ENCODE peak calls at places on chromosomes 3 and 15, in seven cellular contexts. One of them, this sample, is unnamed.

GRCh38 chr3:184142199-184142598 is 7.0 kb downstream of the EIF2B5 start:
- DNase-seq in RPMI8226: no peak
- DNase-seq in activated naive CD4-positive, alpha-beta T cell: no peak
- DNase-seq in activated naive CD8-positive, alpha-beta T cell treated with anti-CD3 and anti-CD28 coated beads for 36 hours: no peak
- DNase-seq in SW480: no peak
- DNase-seq in cardiac fibroblast: no peak
- DNase-seq in tibial artery: no peak
- DNase-seq in this sample: no peak

GRCh38 chr15:46441294-46442062 is 806.6 kb downstream of the SQOR start:
- DNase-seq in RPMI8226: no peak
- DNase-seq in activated naive CD4-positive, alpha-beta T cell: no peak
- DNase-seq in activated naive CD8-positive, alpha-beta T cell treated with anti-CD3 and anti-CD28 coated beads for 36 hours: no peak
- DNase-seq in SW480: no peak
- DNase-seq in cardiac fibroblast: no peak
- DNase-seq in tibial artery: no peak
- DNase-seq in this sample: no peak

GRCh38 chr15:67821784-67822451 is 3.4 kb upstream of the SKOR1 start:
- DNase-seq in RPMI8226: no peak
- DNase-seq in activated naive CD4-positive, alpha-beta T cell: no peak
- DNase-seq in activated naive CD8-positive, alpha-beta T cell treated with anti-CD3 and anti-CD28 coated beads for 36 hours: no peak
- DNase-seq in SW480: no peak
- DNase-seq in cardiac fibroblast: no peak
- DNase-seq in tibial artery: no peak
- DNase-seq in this sample: no peak

GRCh38 chr3:70982700-70983140 is 600.8 kb downstream of the FOXP1 start:
- DNase-seq in RPMI8226: peak
- DNase-seq in activated naive CD4-positive, alpha-beta T cell: no peak
- DNase-seq in activated naive CD8-positive, alpha-beta T cell treated with anti-CD3 and anti-CD28 coated beads for 36 hours: peak
- DNase-seq in SW480: peak
- DNase-seq in cardiac fibroblast: peak
- DNase-seq in tibial artery: peak
- DNase-seq in this sample: no peak

GRCh38 chr3:148882288-148882687 is 17.2 kb downstream of the CPA3 start:
- DNase-seq in RPMI8226: no peak
- DNase-seq in activated naive CD4-positive, alpha-beta T cell: no peak
- DNase-seq in activated naive CD8-positive, alpha-beta T cell treated with anti-CD3 and anti-CD28 coated beads for 36 hours: no peak
- DNase-seq in SW480: no peak
- DNase-seq in cardiac fibroblast: peak
- DNase-seq in tibial artery: no peak
- DNase-seq in this sample: no peak

GRCh38 chr15:79930509-79930908 is 33.7 kb upstream of the MTHFS start:
- DNase-seq in RPMI8226: no peak
- DNase-seq in activated naive CD4-positive, alpha-beta T cell: no peak
- DNase-seq in activated naive CD8-positive, alpha-beta T cell treated with anti-CD3 and anti-CD28 coated beads for 36 hours: no peak
- DNase-seq in SW480: no peak
- DNase-seq in cardiac fibroblast: no peak
- DNase-seq in tibial artery: no peak
- DNase-seq in this sample: no peak

GRCh38 chr15:44295909-44296420 is 7.4 kb downstream of the GOLM2 start:
- DNase-seq in RPMI8226: no peak
- DNase-seq in activated naive CD4-positive, alpha-beta T cell: no peak
- DNase-seq in activated naive CD8-positive, alpha-beta T cell treated with anti-CD3 and anti-CD28 coated beads for 36 hours: no peak
- DNase-seq in SW480: no peak
- DNase-seq in cardiac fibroblast: peak
- DNase-seq in tibial artery: no peak
- DNase-seq in this sample: no peak

GRCh38 chr3:12309716-12310115 is 20.8 kb downstream of the PPARG start:
- DNase-seq in RPMI8226: no peak
- DNase-seq in activated naive CD4-positive, alpha-beta T cell: no peak
- DNase-seq in activated naive CD8-positive, alpha-beta T cell treated with anti-CD3 and anti-CD28 coated beads for 36 hours: no peak
- DNase-seq in SW480: no peak
- DNase-seq in cardiac fibroblast: no peak
- DNase-seq in tibial artery: no peak
- DNase-seq in this sample: no peak

GRCh38 chr3:38165722-38166387 is 518 bp downstream of the OXSR1 start:
- DNase-seq in RPMI8226: peak
- DNase-seq in activated naive CD4-positive, alpha-beta T cell: peak
- DNase-seq in activated naive CD8-positive, alpha-beta T cell treated with anti-CD3 and anti-CD28 coated beads for 36 hours: no peak
- DNase-seq in SW480: peak
- DNase-seq in cardiac fibroblast: no peak
- DNase-seq in tibial artery: peak
- DNase-seq in this sample: no peak

GRCh38 chr3:52534281-52535183 is 875 bp upstream of the NT5DC2 start:
- DNase-seq in RPMI8226: no peak
- DNase-seq in activated naive CD4-positive, alpha-beta T cell: no peak
- DNase-seq in activated naive CD8-positive, alpha-beta T cell treated with anti-CD3 and anti-CD28 coated beads for 36 hours: no peak
- DNase-seq in SW480: no peak
- DNase-seq in cardiac fibroblast: peak
- DNase-seq in tibial artery: no peak
- DNase-seq in this sample: no peak

GRCh38 chr15:41487802-41488201 is 5.9 kb upstream of the ITPKA start:
- DNase-seq in RPMI8226: no peak
- DNase-seq in activated naive CD4-positive, alpha-beta T cell: no peak
- DNase-seq in activated naive CD8-positive, alpha-beta T cell treated with anti-CD3 and anti-CD28 coated beads for 36 hours: no peak
- DNase-seq in SW480: peak
- DNase-seq in cardiac fibroblast: no peak
- DNase-seq in tibial artery: no peak
- DNase-seq in this sample: no peak

GRCh38 chr3:134055661-134056060 is 25.9 kb upstream of the SLCO2A1 start:
- DNase-seq in RPMI8226: no peak
- DNase-seq in activated naive CD4-positive, alpha-beta T cell: no peak
- DNase-seq in activated naive CD8-positive, alpha-beta T cell treated with anti-CD3 and anti-CD28 coated beads for 36 hours: no peak
- DNase-seq in SW480: no peak
- DNase-seq in cardiac fibroblast: no peak
- DNase-seq in tibial artery: no peak
- DNase-seq in this sample: no peak

GRCh38 chr3:11900844-11901243 is 54.2 kb upstream of the TAMM41 start:
- DNase-seq in RPMI8226: no peak
- DNase-seq in activated naive CD4-positive, alpha-beta T cell: no peak
- DNase-seq in activated naive CD8-positive, alpha-beta T cell treated with anti-CD3 and anti-CD28 coated beads for 36 hours: no peak
- DNase-seq in SW480: no peak
- DNase-seq in cardiac fibroblast: no peak
- DNase-seq in tibial artery: no peak
- DNase-seq in this sample: no peak

GRCh38 chr3:63679181-63679580 is 26.7 kb downstream of the SNTN start:
- DNase-seq in RPMI8226: no peak
- DNase-seq in activated naive CD4-positive, alpha-beta T cell: no peak
- DNase-seq in activated naive CD8-positive, alpha-beta T cell treated with anti-CD3 and anti-CD28 coated beads for 36 hours: no peak
- DNase-seq in SW480: no peak
- DNase-seq in cardiac fibroblast: no peak
- DNase-seq in tibial artery: no peak
- DNase-seq in this sample: no peak

GRCh38 chr3:135895106-135895733 is 70.3 kb upstream of the PPP2R3A start:
- DNase-seq in RPMI8226: peak
- DNase-seq in activated naive CD4-positive, alpha-beta T cell: no peak
- DNase-seq in activated naive CD8-positive, alpha-beta T cell treated with anti-CD3 and anti-CD28 coated beads for 36 hours: peak
- DNase-seq in SW480: peak
- DNase-seq in cardiac fibroblast: peak
- DNase-seq in tibial artery: peak
- DNase-seq in this sample: peak

GRCh38 chr3:169344465-169344864 is 319.0 kb downstream of the MECOM start:
- DNase-seq in RPMI8226: peak
- DNase-seq in activated naive CD4-positive, alpha-beta T cell: no peak
- DNase-seq in activated naive CD8-positive, alpha-beta T cell treated with anti-CD3 and anti-CD28 coated beads for 36 hours: no peak
- DNase-seq in SW480: no peak
- DNase-seq in cardiac fibroblast: peak
- DNase-seq in tibial artery: no peak
- DNase-seq in this sample: no peak

GRCh38 chr3:84904819-84905555 is 53.8 kb upstream of the CADM2 start:
- DNase-seq in RPMI8226: no peak
- DNase-seq in activated naive CD4-positive, alpha-beta T cell: no peak
- DNase-seq in activated naive CD8-positive, alpha-beta T cell treated with anti-CD3 and anti-CD28 coated beads for 36 hours: no peak
- DNase-seq in SW480: no peak
- DNase-seq in cardiac fibroblast: no peak
- DNase-seq in tibial artery: no peak
- DNase-seq in this sample: peak

GRCh38 chr3:114643342-114643741 is 349.5 kb downstream of the TIGIT start:
- DNase-seq in RPMI8226: no peak
- DNase-seq in activated naive CD4-positive, alpha-beta T cell: no peak
- DNase-seq in activated naive CD8-positive, alpha-beta T cell treated with anti-CD3 and anti-CD28 coated beads for 36 hours: no peak
- DNase-seq in SW480: no peak
- DNase-seq in cardiac fibroblast: no peak
- DNase-seq in tibial artery: no peak
- DNase-seq in this sample: no peak

GRCh38 chr3:122799322-122799721 is 4.5 kb downstream of the SLC49A4 start:
- DNase-seq in RPMI8226: no peak
- DNase-seq in activated naive CD4-positive, alpha-beta T cell: no peak
- DNase-seq in activated naive CD8-positive, alpha-beta T cell treated with anti-CD3 and anti-CD28 coated beads for 36 hours: no peak
- DNase-seq in SW480: no peak
- DNase-seq in cardiac fibroblast: no peak
- DNase-seq in tibial artery: no peak
- DNase-seq in this sample: no peak